ENCODE peak calls at places on chromosomes 7 and 10, in four cellular contexts. T, A, Z and G are unnamed samples.

GRCh38 chr7:94741179-94741578 is 85.2 kb upstream of the SGCE start:
- DNase-seq in A (no peak), Z (no peak), T (no peak), G (no peak)

GRCh38 chr10:132924046-132924952 is 18.1 kb downstream of the CFAP46 start:
- DNase-seq in T (no peak), A (no peak), Z (no peak), G (peak; percentile 18)

GRCh38 chr10:11424456-11425287 is 186.8 kb downstream of the USP6NL start:
- DNase-seq in Z (no peak), A (peak; percentile 74), T (no peak), G (no peak)

GRCh38 chr7:114789942-114790341 is 132.0 kb upstream of the MDFIC start:
- DNase-seq in T (no peak), A (no peak), Z (no peak), G (no peak)

GRCh38 chr10:8392216-8392615 is 337.7 kb downstream of the GATA3 start:
- DNase-seq in T (no peak), A (no peak), Z (no peak), G (no peak)

GRCh38 chr7:129827467-129827990 is 125.2 kb downstream of the UBE2H start:
- DNase-seq in Z (no peak), A (no peak), T (no peak), G (no peak)

GRCh38 chr7:29146082-29146706 is at the start of gene CPVL:
- DNase-seq in T (no peak), Z (no peak), A (peak; percentile 55), G (peak; percentile 56)

GRCh38 chr7:35257251-35258124 is 3.6 kb upstream of the TBX20 start:
- DNase-seq in Z (no peak), T (no peak), A (no peak), G (peak; percentile 49)

GRCh38 chr7:138857728-138858127 is 59.7 kb upstream of the ATP6V0A4 start:
- DNase-seq in Z (no peak), A (no peak), T (no peak), G (no peak)

GRCh38 chr7:129423700-129424410 is 10.4 kb upstream of the STRIP2 start:
- DNase-seq in A (no peak), Z (no peak), T (no peak), G (no peak)

GRCh38 chr10:13099144-13099665 is 758 bp upstream of the OPTN start:
- DNase-seq in T (peak; percentile 42), A (peak; percentile 62), Z (no peak), G (no peak)

GRCh38 chr10:7701158-7701742 is 1.9 kb upstream of the ITIH2 start:
- DNase-seq in A (no peak), Z (no peak), T (no peak), G (no peak)

GRCh38 chr10:93565421-93565820 is 1.0 kb upstream of the FFAR4 start:
- DNase-seq in A (no peak), T (no peak), Z (no peak), G (no peak)

GRCh38 chr10:87991946-87992345 is 128.5 kb downstream of the PTEN start:
- DNase-seq in T (no peak), Z (no peak), A (no peak), G (no peak)

GRCh38 chr7:79298145-79298760 is 155.2 kb downstream of the MAGI2 start:
- DNase-seq in T (no peak), A (no peak), Z (no peak), G (no peak)

GRCh38 chr7:3673524-3673923 is 372.5 kb downstream of the SDK1 start:
- DNase-seq in A (no peak), T (peak; percentile 31), Z (no peak), G (no peak)

GRCh38 chr10:72173635-72174296 is 42.0 kb upstream of the ANAPC16 start:
- DNase-seq in T (no peak), A (no peak), Z (no peak), G (no peak)

GRCh38 chr7:15130666-15131541 is 228.4 kb upstream of the DGKB start:
- DNase-seq in A (no peak), T (no peak), Z (no peak), G (no peak)

GRCh38 chr7:12210179-12211053 is 678 bp upstream of the TMEM106B start:
- DNase-seq in T (no peak), A (no peak), Z (no peak), G (no peak)

GRCh38 chr7:118575393-118575948 is 351.0 kb downstream of the ANKRD7 start:
- DNase-seq in A (no peak), T (no peak), Z (no peak), G (no peak)

GRCh38 chr7:28272461-28272877 is 91.9 kb upstream of the JAZF1 start:
- DNase-seq in A (peak; percentile 55), Z (no peak), T (no peak), G (peak; percentile 29)

GRCh38 chr10:101769541-101770180 is 6.3 kb downstream of the FGF8 start:
- DNase-seq in Z (no peak), T (no peak), A (no peak), G (no peak)

GRCh38 chr7:92843781-92844180 is 7.4 kb upstream of the CDK6 start:
- DNase-seq in T (no peak), Z (no peak), A (no peak), G (no peak)